ENCODE peak calls at places on chromosome 19, in five cellular contexts. V is testis, L is ascending aorta, I is tibial nerve, C is thyroid gland. S is an unnamed sample. For H3K4me1, the result is how much of the 10 kb centered on the place peaks cover.

GRCh38 chr19:33248553-33248953 is 22.9 kb upstream of the SLC7A10 start:
- DNase-seq in V (no peak), L (no peak), C (no peak), I (no peak), S (no peak)

GRCh38 chr19:10637894-10638293 is 12.5 kb downstream of the SLC44A2 start:
- DNase-seq in V (no peak), L (no peak), C (no peak), I (no peak), S (no peak)

GRCh38 chr19:43620061-43621001 is 902 bp upstream of the ZNF428 start:
- DNase-seq in C (no peak), I (no peak), V (no peak), L (no peak), S (no peak)

GRCh38 chr19:7870571-7871279 is 3.5 kb downstream of the PRR36 start:
- DNase-seq in C (no peak), V (peak), L (no peak), I (no peak), S (no peak)

GRCh38 chr19:5684694-5685430 is 4.0 kb downstream of the HSD11B1L start:
- DNase-seq in V (no peak), L (no peak), I (no peak), C (no peak), S (no peak)

GRCh38 chr19:48636859-48637448 is at the start of gene DBP:
- DNase-seq in L (peak), I (no peak), C (peak), V (no peak), S (peak)

GRCh38 chr19:3404324-3405260 is 38.2 kb downstream of the NFIC start:
- DNase-seq in L (peak), V (peak), C (peak), I (peak), S (peak)

GRCh38 chr19:50569938-50570540 is 1.8 kb upstream of the LRRC4B start:
- DNase-seq in V (no peak), L (no peak), C (no peak), I (no peak), S (no peak)

GRCh38 chr19:4292515-4292914 is 9.7 kb downstream of the TMIGD2 start:
- DNase-seq in I (no peak), L (no peak), V (no peak), C (no peak), S (no peak)

GRCh38 chr19:17001603-17002183 is 24.9 kb downstream of the CPAMD8 start:
- DNase-seq in I (no peak), V (no peak), L (no peak), C (peak), S (no peak)

GRCh38 chr19:38409631-38410133 is 6.8 kb downstream of the FAM98C start:
- DNase-seq in L (no peak), V (no peak), C (peak), I (no peak), S (no peak)

GRCh38 chr19:39829702-39830275 is 4.2 kb downstream of the DYRK1B start:
- DNase-seq in C (no peak), L (no peak), I (no peak), V (no peak), S (no peak)
- H3K27ac ChIP-seq in C (no peak), L (no peak), I (no peak), V (no peak), S (no peak)

GRCh38 chr19:31667106-31667505 is 317.9 kb upstream of the TSHZ3 start:
- DNase-seq in V (no peak), C (no peak), L (no peak), I (no peak), S (no peak)
- H3K4me1 ChIP-seq in V (under half), C (under half), L (under half), I (under half), S (under half)

GRCh38 chr19:35645680-35646511 is 2.2 kb upstream of the COX6B1 start:
- DNase-seq in C (no peak), V (no peak), L (no peak), I (no peak), S (no peak)
- H3K27ac ChIP-seq in C (no peak), V (no peak), L (peak), I (peak), S (peak)

GRCh38 chr19:13002389-13002898 is 7.2 kb downstream of the NFIX start:
- DNase-seq in V (no peak), L (peak), C (peak), I (no peak), S (peak)

GRCh38 chr19:13005253-13005652 is 10.0 kb downstream of the NFIX start:
- DNase-seq in V (no peak), I (no peak), L (no peak), C (no peak), S (no peak)

GRCh38 chr19:13005861-13006370 is 10.6 kb downstream of the NFIX start:
- DNase-seq in C (peak), V (no peak), I (no peak), L (no peak), S (no peak)

GRCh38 chr19:13002970-13003540 is 7.8 kb downstream of the NFIX start:
- DNase-seq in L (no peak), V (no peak), C (no peak), I (peak), S (no peak)

DNA sequence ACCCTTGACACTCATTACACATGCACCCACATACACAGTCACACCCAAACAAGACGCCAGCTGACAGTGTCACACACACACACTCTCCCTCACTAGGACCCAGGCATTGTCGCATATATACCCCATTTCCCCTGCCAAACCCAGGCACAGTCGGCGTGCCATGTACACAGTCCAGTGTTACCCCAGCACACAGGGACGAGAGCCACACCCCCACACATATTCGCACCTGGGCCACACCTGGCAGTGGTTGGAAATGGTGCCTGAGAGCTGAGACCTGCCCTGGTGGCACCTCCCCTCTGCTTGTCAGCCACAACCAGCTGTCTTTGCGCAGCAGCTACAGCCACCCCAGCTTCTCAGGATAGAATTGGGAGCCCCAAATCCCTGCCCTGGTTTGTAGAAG is 9.0 kb downstream of the NFIX start:
- DNase-seq in C (no peak), V (no peak), I (no peak), L (no peak), S (no peak)
- H3K4me1 ChIP-seq in C (half or more), V (under half), I (half or more), L (half or more), S (half or more)